ENCODE peak calls at places on chromosomes 6 and 20, in nine cellular contexts. S is left lung; Z is transverse colon; N is CD8-positive, alpha-beta memory T cell; E is BE2C; U is tibial nerve; R is right cardiac atrium; J is fibroblast of lung; Y is cardiac muscle cell. Q is an unnamed sample.

GRCh38 chr6:43665376-43665775 is 20.5 kb downstream of the RSPH9 start:
- DNase-seq in S (no peak), Z (no peak), N (no peak), E (no peak), U (no peak), R (no peak), J (peak; percentile 34), Y (no peak), Q (no peak)

GRCh38 chr20:50224553-50225255 is 34.1 kb downstream of the CEBPB start:
- DNase-seq in S (no peak), Z (peak; percentile 65), N (no peak), E (no peak), U (peak; percentile 68), R (peak; percentile 74), J (peak; percentile 95), Y (peak; percentile 51), Q (no peak)

GRCh38 chr6:106101466-106101865 is 15.3 kb downstream of the PRDM1 start:
- DNase-seq in S (no peak), Z (no peak), N (no peak), E (no peak), U (no peak), R (no peak), J (no peak), Y (no peak), Q (no peak)

GRCh38 chr20:1383621-1384404 is 9.0 kb downstream of the FKBP1A start:
- DNase-seq in S (no peak), Z (no peak), N (no peak), E (no peak), U (no peak), R (no peak), J (no peak), Y (no peak), Q (no peak)

GRCh38 chr6:80520195-80520594 is 413.7 kb downstream of the BCKDHB start:
- DNase-seq in S (no peak), Z (no peak), N (no peak), E (no peak), U (no peak), R (no peak), J (peak; percentile 58), Y (no peak), Q (no peak)

GRCh38 chr20:64079273-64080012 is at the start of gene RGS19:
- DNase-seq in S (peak; percentile 96), Z (peak; percentile 76), N (peak; percentile 61), E (peak; percentile 81), U (peak; percentile 31), R (peak; percentile 93), J (peak; percentile 67), Y (peak; percentile 86), Q (peak; percentile 57)

GRCh38 chr6:17015144-17015543 is 86.7 kb upstream of the STMND1 start:
- DNase-seq in S (no peak), Z (no peak), N (no peak), E (no peak), U (no peak), R (no peak), J (peak; percentile 96), Y (no peak), Q (no peak)

GRCh38 chr20:57416296-57417022 is 25.3 kb downstream of the RBM38 start:
- DNase-seq in S (peak; percentile 39), Z (no peak), N (no peak), E (no peak), U (no peak), R (peak; percentile 41), J (no peak), Y (no peak), Q (no peak)

GRCh38 chr6:17900011-17900410 is 87.4 kb downstream of the KIF13A start:
- DNase-seq in S (no peak), Z (no peak), N (no peak), E (no peak), U (no peak), R (no peak), J (no peak), Y (no peak), Q (no peak)

GRCh38 chr20:34621383-34622367 is 55.2 kb downstream of the PIGU start:
- DNase-seq in S (no peak), Z (peak; percentile 58), N (no peak), E (no peak), U (no peak), R (no peak), J (no peak), Y (no peak), Q (no peak)

GRCh38 chr6:96582457-96582856 is 19.5 kb downstream of the FHL5 start:
- DNase-seq in S (no peak), Z (no peak), N (no peak), E (no peak), U (no peak), R (no peak), J (no peak), Y (no peak), Q (no peak)

GRCh38 chr6:158366363-158366762 is 54.1 kb downstream of the TULP4 start:
- DNase-seq in S (no peak), Z (no peak), N (no peak), E (no peak), U (no peak), R (no peak), J (no peak), Y (no peak), Q (no peak)

GRCh38 chr6:19303381-19303780 is 533.8 kb upstream of the ID4 start:
- DNase-seq in S (no peak), Z (no peak), N (no peak), E (no peak), U (no peak), R (no peak), J (peak; percentile 17), Y (no peak), Q (no peak)

GRCh38 chr20:62367483-62368302 is 581 bp upstream of the LAMA5 start:
- DNase-seq in S (peak; percentile 86), Z (peak; percentile 60), N (no peak), E (peak; percentile 74), U (no peak), R (peak; percentile 85), J (no peak), Y (peak; percentile 61), Q (no peak)

DNA sequence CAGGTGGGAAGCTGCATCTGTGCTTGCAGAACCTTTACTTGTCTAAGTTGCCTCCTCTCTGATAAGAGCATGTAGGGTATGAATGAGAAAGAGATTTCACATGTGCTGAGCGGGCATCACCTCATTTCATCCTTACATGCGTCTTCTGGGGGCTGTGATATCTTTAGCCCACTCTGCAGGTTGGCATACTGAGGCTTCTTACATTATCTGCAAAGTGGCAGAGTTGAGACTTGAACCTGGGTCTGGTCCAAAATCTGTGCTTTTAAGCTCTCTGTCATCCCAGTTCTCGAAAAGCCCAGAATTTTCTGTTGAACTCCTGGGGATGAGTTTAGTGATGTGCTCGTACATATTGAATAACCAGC is 2.0 kb upstream of the SRC start:
- DNase-seq in S (no peak), Z (no peak), N (no peak), E (no peak), U (no peak), R (no peak), J (no peak), Y (no peak), Q (no peak)
- H3K4me1 ChIP-seq in S (peaks cover 10% of the 10 kb centered on the region), Z (peaks cover 34% of the 10 kb centered on the region), N (no peaks in the 10 kb centered on the region), E (no peaks in the 10 kb centered on the region), U (peaks cover 27% of the 10 kb centered on the region), R (no peaks in the 10 kb centered on the region), J (peaks cover 5% of the 10 kb centered on the region), Y (no peaks in the 10 kb centered on the region), Q (peaks cover 3% of the 10 kb centered on the region)

GRCh38 chr6:30358340-30358679 is 13.4 kb downstream of the RPP21 start:
- DNase-seq in S (no peak), Z (no peak), N (no peak), E (no peak), U (no peak), R (no peak), J (no peak), Y (no peak), Q (no peak)
- H3K4me3 ChIP-seq in S (no peak overlapping the region), Z (peak overlapping the region; percentile 45), N (no peak overlapping the region), E (no peak overlapping the region), U (no peak overlapping the region), R (peak overlapping the region; percentile 23), J (peak overlapping the region; percentile 54), Y (peak overlapping the region; percentile 29), Q (peak overlapping the region; percentile 31)

GRCh38 chr6:35036828-35037095 is 104.4 kb downstream of the TCP11 start:
- DNase-seq in S (no peak), Z (no peak), N (no peak), E (no peak), U (no peak), R (no peak), J (no peak), Y (no peak), Q (no peak)

GRCh38 chr6:35036059-35036827 is 104.9 kb downstream of the TCP11 start:
- DNase-seq in S (no peak), Z (no peak), N (no peak), E (no peak), U (no peak), R (no peak), J (no peak), Y (no peak), Q (no peak)

GRCh38 chr6:35037289-35038038 is 103.7 kb downstream of the TCP11 start:
- DNase-seq in S (no peak), Z (no peak), N (no peak), E (no peak), U (no peak), R (no peak), J (no peak), Y (no peak), Q (no peak)

GRCh38 chr6:35040398-35040797 is 100.7 kb downstream of the TCP11 start:
- DNase-seq in S (no peak), Z (no peak), N (no peak), E (no peak), U (no peak), R (no peak), J (no peak), Y (no peak), Q (no peak)

GRCh38 chr6:35038076-35038475 is 103.1 kb downstream of the TCP11 start:
- DNase-seq in S (no peak), Z (no peak), N (no peak), E (no peak), U (no peak), R (no peak), J (peak; percentile 46), Y (no peak), Q (no peak)
- H3K4me1 ChIP-seq in S (peaks cover 28% of the 10 kb centered on the region), Z (peaks cover 38% of the 10 kb centered on the region), N (no peaks in the 10 kb centered on the region), E (no peaks in the 10 kb centered on the region), U (peaks cover 63% of the 10 kb centered on the region), R (peaks cover 28% of the 10 kb centered on the region), J (no peaks in the 10 kb centered on the region), Y (peaks cover 12% of the 10 kb centered on the region), Q (no peaks in the 10 kb centered on the region)

GRCh38 chr20:2871555-2872303 is 1.6 kb upstream of the PTPRA start:
- DNase-seq in S (no peak), Z (no peak), N (no peak), E (no peak), U (no peak), R (no peak), J (no peak), Y (no peak), Q (no peak)
- H3K4me3 ChIP-seq in S (peak overlapping the region; percentile 82), Z (peak overlapping the region; percentile 100), N (peak overlapping the region; percentile 97), E (no peak overlapping the region), U (peak overlapping the region; percentile 45), R (peak overlapping the region; percentile 90), J (peak overlapping the region; percentile 88), Y (no peak overlapping the region), Q (peak overlapping the region; percentile 58)

Q was measured in effector memory CD4-positive, alpha-beta T cell.